ENCODE peak calls at places on chromosomes 12 and 14, in four cellular contexts. W is CD8-positive, alpha-beta T cell; O is choroid plexus epithelial cell; C is hepatocyte. R is an unnamed sample.

GRCh38 chr12:106305376-106305775 is 2.8 kb downstream of the TCP11L2 start:
- DNase-seq in W (no peak), O (no peak), C (peak; percentile 17), R (no peak)

GRCh38 chr12:91926810-91927209 is 218.8 kb downstream of the BTG1 start:
- DNase-seq in W (no peak), O (peak; percentile 67), C (peak; percentile 8), R (peak; percentile 30)

GRCh38 chr12:2345902-2346301 is 293.1 kb downstream of the CACNA1C start:
- DNase-seq in W (no peak), O (no peak), C (no peak), R (no peak)

GRCh38 chr12:65740873-65741600 is 83.2 kb upstream of the HMGA2 start:
- DNase-seq in W (no peak), O (peak; percentile 87), C (peak; percentile 89), R (peak; percentile 68)

GRCh38 chr14:100237735-100238418 is 1.1 kb upstream of the YY1 start:
- DNase-seq in W (peak; percentile 28), O (peak; percentile 49), C (peak; percentile 73), R (peak; percentile 44)

GRCh38 chr12:113244015-113244983 is 23.0 kb downstream of the TPCN1 start:
- DNase-seq in W (no peak), O (no peak), C (no peak), R (no peak)

GRCh38 chr12:31618228-31619025 is 27.5 kb upstream of the DENND5B start:
- DNase-seq in W (no peak), O (peak; percentile 68), C (peak; percentile 13), R (peak; percentile 74)

GRCh38 chr14:64919618-64920017 is 5.4 kb downstream of the CHURC1 start:
- DNase-seq in W (no peak), O (no peak), C (no peak), R (peak; percentile 4)

GRCh38 chr12:58117667-58118066 is 176.3 kb downstream of the ATP23 start:
- DNase-seq in W (no peak), O (no peak), C (no peak), R (no peak)

GRCh38 chr12:14473707-14474287 is 93.9 kb downstream of the PLBD1 start:
- DNase-seq in W (no peak), O (peak; percentile 30), C (peak; percentile 8), R (peak; percentile 46)

GRCh38 chr12:120089105-120089504 is 27.4 kb downstream of the RAB35 start:
- DNase-seq in W (no peak), O (peak; percentile 10), C (no peak), R (no peak)

GRCh38 chr12:29314421-29314820 is 66.6 kb downstream of the ERGIC2 start:
- DNase-seq in W (no peak), O (no peak), C (no peak), R (no peak)

GRCh38 chr12:12036901-12037300 is 33.8 kb upstream of the BCL2L14 start:
- DNase-seq in W (no peak), O (no peak), C (no peak), R (no peak)

GRCh38 chr14:96762650-96763049 is 34.5 kb upstream of the VRK1 start:
- DNase-seq in W (no peak), O (peak; percentile 80), C (peak; percentile 70), R (peak; percentile 57)

GRCh38 chr12:55849616-55850015 is 6.9 kb upstream of the MMP19 start:
- DNase-seq in W (no peak), O (no peak), C (no peak), R (no peak)

GRCh38 chr12:55852740-55853139 is 10.0 kb upstream of the MMP19 start:
- DNase-seq in W (no peak), O (no peak), C (no peak), R (no peak)

GRCh38 chr12:55847603-55848329 is 5.0 kb upstream of the MMP19 start:
- DNase-seq in W (no peak), O (peak; percentile 100), C (peak; percentile 91), R (peak; percentile 99)

GRCh38 chr12:55847033-55847432 is 4.3 kb upstream of the MMP19 start:
- DNase-seq in W (no peak), O (peak; percentile 79), C (no peak), R (peak; percentile 67)

GRCh38 chr12:55850893-55851292 is 8.2 kb upstream of the MMP19 start:
- DNase-seq in W (no peak), O (peak; percentile 73), C (no peak), R (peak; percentile 62)
- H3K4me3 ChIP-seq in W (no peak overlapping the region), O (no peak overlapping the region), C (no peak overlapping the region), R (no peak overlapping the region)

GRCh38 chr14:92656306-92656705 is 92.1 kb downstream of the LGMN start:
- DNase-seq in W (no peak), O (no peak), C (no peak), R (no peak)
- TF ChIP-seq CTCF in W (no peak), O (peak; percentile 36), C (no peak), R (no peak)

DNA sequence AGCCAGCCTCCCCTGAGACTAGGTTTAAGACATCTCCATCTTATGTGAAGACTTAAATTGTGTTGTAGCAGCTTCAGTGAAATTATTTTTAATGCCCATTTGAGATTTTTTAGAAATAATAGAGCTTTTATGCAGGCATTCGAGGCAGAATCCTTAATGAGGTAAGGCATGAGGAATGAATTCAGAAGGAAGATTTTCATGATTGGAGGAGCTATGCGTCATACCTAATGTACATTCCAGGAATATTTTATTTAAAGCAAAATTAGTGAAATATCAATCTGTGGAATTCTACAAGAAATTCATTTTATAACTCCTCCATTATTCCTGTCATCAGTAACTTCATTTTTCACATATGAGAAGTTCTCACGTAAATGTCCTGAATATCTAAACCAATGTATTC is 36.0 kb upstream of the GARIN6 start:
- DNase-seq in W (no peak), O (no peak), C (no peak), R (no peak)
- H3K4me3 ChIP-seq in W (no peak overlapping the region), O (no peak overlapping the region), C (no peak overlapping the region), R (no peak overlapping the region)

GRCh38 chr14:36028665-36029064 is 147.9 kb downstream of the PTCSC3 start:
- DNase-seq in W (no peak), O (no peak), C (no peak), R (no peak)

GRCh38 chr14:36027354-36027753 is 149.2 kb downstream of the PTCSC3 start:
- DNase-seq in W (no peak), O (no peak), C (no peak), R (no peak)

GRCh38 chr14:36022765-36023415 is 153.6 kb downstream of the PTCSC3 start:
- DNase-seq in W (no peak), O (no peak), C (no peak), R (no peak)

DNA sequence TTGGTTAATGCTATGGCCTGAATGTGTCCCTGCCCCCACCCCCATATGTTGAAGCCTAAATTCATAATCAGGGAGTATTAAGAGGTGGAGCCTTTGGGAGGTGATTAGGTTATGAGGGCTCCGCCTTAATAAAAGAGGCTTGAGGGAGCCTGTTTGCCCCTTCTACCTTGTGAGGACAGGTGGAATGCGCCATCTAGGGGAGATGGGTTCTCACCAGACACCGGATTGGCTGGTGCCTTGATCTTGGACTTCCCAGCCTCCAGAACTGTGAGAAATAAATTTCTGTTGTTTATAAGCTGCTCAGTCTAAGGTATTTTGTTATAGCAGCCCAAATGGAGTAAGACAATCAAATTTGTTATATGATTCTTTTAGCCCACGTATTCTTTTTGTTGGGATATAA is 148.3 kb downstream of the PTCSC3 start:
- DNase-seq in W (no peak), O (no peak), C (no peak), R (no peak)
- TF ChIP-seq CTCF in W (no peak), O (no peak), C (no peak), R (no peak)

DNA sequence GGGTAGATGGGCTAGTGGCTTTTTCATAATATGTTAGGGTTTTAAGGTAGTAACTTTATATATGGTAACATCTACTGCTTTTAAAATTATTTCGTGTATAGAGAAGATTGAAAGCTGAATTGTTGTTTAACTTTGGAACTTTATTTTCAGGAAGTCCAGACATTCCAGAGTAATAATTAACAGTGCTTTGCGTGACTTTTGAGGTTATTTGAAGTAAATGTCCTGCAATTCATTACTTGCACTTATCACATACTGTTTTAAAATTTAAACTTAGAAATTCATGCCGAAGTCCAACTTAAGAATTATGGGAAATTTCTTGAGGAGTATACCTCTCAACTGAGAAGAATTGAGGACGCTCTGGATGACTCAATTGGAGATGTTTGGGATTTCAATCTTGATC is 3.3 kb downstream of the WASHC4 start:
- DNase-seq in W (no peak), O (no peak), C (no peak), R (no peak)
- H3K4me3 ChIP-seq in W (no peak overlapping the region), O (peak overlapping the region; percentile 11), C (no peak overlapping the region), R (no peak overlapping the region)

GRCh38 chr14:36661506-36662257 is at the start of gene PAX9:
- DNase-seq in W (no peak), O (peak; percentile 74), C (peak; percentile 91), R (peak; percentile 46)
- TF ChIP-seq CTCF in W (no peak), O (no peak), C (no peak), R (no peak)

DNA sequence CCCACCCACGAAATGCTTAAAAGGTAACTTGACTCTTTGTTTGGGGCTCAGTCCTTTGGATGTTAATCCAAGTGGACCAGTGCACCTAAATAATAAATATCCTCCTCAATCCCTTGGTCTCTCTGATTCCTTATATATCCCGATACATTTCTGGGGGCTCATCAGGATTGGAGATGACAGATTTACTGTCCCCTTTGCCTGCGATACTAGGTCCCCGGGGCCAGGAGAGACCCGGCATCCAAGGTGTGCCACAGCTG is 26.2 kb downstream of the KLRK1 start:
- DNase-seq in W (no peak), O (no peak), C (no peak), R (no peak)
- H3K4me3 ChIP-seq in W (peak overlapping the region; percentile 60), O (peak overlapping the region; percentile 56), C (peak overlapping the region; percentile 37), R (no peak overlapping the region)